ENCODE peak calls at places on chromosomes 16 and 17, in five cellular contexts. E is heart right ventricle, N is KBM-7, W is SK-N-SH, K is IMR-90. G is an unnamed sample.

GRCh38 chr16:79372504-79373184 is 227.9 kb downstream of the MAF start:
- DNase-seq in W (no peak), K (no peak), N (no peak), E (no peak), G (no peak)

GRCh38 chr16:84013787-84014569 is 28.6 kb downstream of the SLC38A8 start:
- DNase-seq in E (no peak), K (peak; percentile 2), W (peak; percentile 72), N (peak; percentile 96), G (peak; percentile 52)

GRCh38 chr16:69727916-69728270 is 1.5 kb upstream of the NQO1 start:
- DNase-seq in E (no peak), K (no peak), N (no peak), W (no peak), G (peak; percentile 64)

GRCh38 chr17:58401287-58401686 is 16.0 kb downstream of the RNF43 start:
- DNase-seq in N (no peak), E (no peak), K (no peak), W (no peak), G (no peak)

GRCh38 chr16:19329932-19330331 is 44.4 kb downstream of the CLEC19A start:
- DNase-seq in E (no peak), K (no peak), W (no peak), N (no peak), G (no peak)

GRCh38 chr17:79627766-79628690 is 17.2 kb upstream of the RBFOX3 start:
- DNase-seq in E (peak; percentile 1), W (peak; percentile 24), K (no peak), N (no peak), G (no peak)

GRCh38 chr17:2067048-2067452 is 12.1 kb downstream of the HIC1 start:
- DNase-seq in N (no peak), E (no peak), K (no peak), W (no peak), G (no peak)

GRCh38 chr17:44599298-44600175 is 42.3 kb downstream of the FZD2 start:
- DNase-seq in E (peak; percentile 42), W (no peak), N (no peak), K (peak; percentile 99), G (peak; percentile 55)

GRCh38 chr16:138049-138417 is 440 bp downstream of the NPRL3 start:
- DNase-seq in K (no peak), W (peak; percentile 76), E (peak; percentile 12), N (no peak), G (peak; percentile 46)

GRCh38 chr16:58110590-58111330 is 18.4 kb downstream of the CFAP20 start:
- DNase-seq in W (peak; percentile 61), N (no peak), K (peak; percentile 44), E (no peak), G (no peak)

GRCh38 chr16:70388281-70388680 is 41.6 kb downstream of the DDX19A start:
- DNase-seq in E (no peak), K (no peak), W (no peak), N (no peak), G (no peak)

GRCh38 chr17:55086635-55087058 is 118.1 kb downstream of the STXBP4 start:
- DNase-seq in K (peak; percentile 90), W (no peak), N (peak; percentile 90), E (no peak), G (no peak)

GRCh38 chr17:29791336-29791735 is 138.7 kb downstream of the SSH2 start:
- DNase-seq in N (no peak), W (no peak), K (no peak), E (no peak), G (no peak)

GRCh38 chr17:20125724-20126123 is 116.6 kb downstream of the SPECC1 start:
- DNase-seq in K (no peak), W (no peak), E (no peak), N (no peak), G (no peak)

GRCh38 chr17:13024526-13025263 is 6.9 kb upstream of the ELAC2 start:
- DNase-seq in N (peak; percentile 80), K (peak; percentile 52), E (peak; percentile 32), W (peak; percentile 83), G (peak; percentile 76)

GRCh38 chr16:14337303-14338191 is 266.4 kb downstream of the MRTFB start:
- DNase-seq in K (peak; percentile 53), W (no peak), E (no peak), N (no peak), G (no peak)

GRCh38 chr16:88961031-88961430 is 16.0 kb downstream of the CBFA2T3 start:
- DNase-seq in W (no peak), K (no peak), N (no peak), E (no peak), G (no peak)

GRCh38 chr17:78248051-78248914 is 16.9 kb downstream of the TMEM235 start:
- DNase-seq in E (peak; percentile 45), W (no peak), K (no peak), N (no peak), G (no peak)

G was measured in Right ventricle myocardium superior.